ENCODE peak calls at places on chromosomes 7 and 10, in nine cellular contexts. V is colonic mucosa; C is effector memory CD4-positive, alpha-beta T cell; Y is CD8-positive, alpha-beta T cell; J is astrocyte; L is body of pancreas; G is left ventricle myocardium inferior; U is stomach; D is lower lobe of right lung. B is an unnamed sample.
A peak's percentile ranks its signal among the peaks of the same experiment; 100 is the strongest.

GRCh38 chr7:6121141-6121540 is 90.0 kb downstream of the ANKRD61 start:
- DNase-seq in D (no peak), Y (no peak), C (no peak), V (no peak), L (no peak), U (no peak), J (peak; percentile 14), G (no peak), B (no peak)

GRCh38 chr10:86969421-86970041 is 1.2 kb downstream of the ADIRF start:
- DNase-seq in L (no peak), C (no peak), Y (no peak), U (peak; percentile 24), G (peak; percentile 20), J (no peak), D (no peak), V (no peak), B (peak; percentile 64)

GRCh38 chr7:73736885-73737284 is 1.7 kb downstream of the ABHD11 start:
- DNase-seq in Y (no peak), J (no peak), U (no peak), D (no peak), L (no peak), G (no peak), C (no peak), V (no peak), B (no peak)

GRCh38 chr10:116211682-116212081 is 61.3 kb downstream of the GFRA1 start:
- DNase-seq in C (no peak), L (no peak), G (no peak), Y (no peak), D (no peak), U (no peak), J (peak; percentile 90), V (no peak), B (no peak)

GRCh38 chr10:1380075-1380793 is 324.0 kb downstream of the WDR37 start:
- DNase-seq in D (no peak), G (no peak), J (no peak), L (no peak), Y (no peak), C (no peak), V (peak; percentile 14), U (peak; percentile 10), B (no peak)

GRCh38 chr10:60140681-60141632 is 234.6 kb upstream of the CCDC6 start:
- DNase-seq in C (no peak), L (no peak), V (peak; percentile 76), U (no peak), G (peak; percentile 17), Y (no peak), J (peak; percentile 53), D (no peak), B (peak; percentile 60)

GRCh38 chr10:34723746-34724145 is 91.3 kb downstream of the PARD3 start:
- DNase-seq in Y (no peak), U (peak; percentile 58), L (peak; percentile 54), G (no peak), C (no peak), D (no peak), V (peak; percentile 65), J (peak; percentile 42), B (peak; percentile 58)

GRCh38 chr7:93055543-93056107 is 62.2 kb downstream of the SAMD9 start:
- DNase-seq in L (no peak), U (no peak), D (no peak), V (no peak), Y (no peak), J (peak; percentile 18), C (no peak), G (no peak), B (no peak)

GRCh38 chr7:28128608-28129007 is 52.0 kb downstream of the JAZF1 start:
- DNase-seq in D (no peak), C (no peak), U (no peak), Y (no peak), L (no peak), J (peak; percentile 87), G (no peak), V (no peak), B (no peak)

GRCh38 chr7:102122026-102122425 is 164.6 kb upstream of the SH2B2 start:
- DNase-seq in J (peak; percentile 57), D (no peak), L (no peak), V (no peak), G (no peak), C (no peak), Y (no peak), U (no peak), B (no peak)

GRCh38 chr7:26657139-26657753 is 207.1 kb downstream of the SKAP2 start:
- DNase-seq in Y (no peak), L (no peak), V (no peak), C (no peak), U (no peak), G (no peak), J (no peak), D (no peak), B (no peak)

GRCh38 chr10:79185067-79185774 is 116.5 kb downstream of the ZMIZ1 start:
- DNase-seq in U (no peak), D (no peak), C (no peak), J (no peak), Y (no peak), G (no peak), V (no peak), L (no peak), B (peak; percentile 64)

GRCh38 chr10:127866276-127867013 is 26.3 kb downstream of the CLRN3 start:
- DNase-seq in C (no peak), Y (no peak), U (no peak), D (no peak), J (no peak), G (no peak), V (no peak), L (no peak), B (no peak)

GRCh38 chr7:2523941-2524807 is 4.6 kb downstream of the LFNG start:
- DNase-seq in C (no peak), G (peak; percentile 84), J (peak; percentile 65), D (peak; percentile 90), L (peak; percentile 97), Y (no peak), V (peak; percentile 97), U (peak; percentile 97), B (peak; percentile 88)

GRCh38 chr7:72445580-72445979 is 33.4 kb upstream of the CALN1 start:
- DNase-seq in G (no peak), D (no peak), C (no peak), L (no peak), Y (no peak), V (no peak), U (no peak), J (no peak), B (no peak)

GRCh38 chr7:47217570-47218360 is 364.1 kb downstream of the TNS3 start:
- DNase-seq in V (no peak), L (no peak), D (no peak), G (no peak), Y (no peak), C (no peak), U (no peak), J (no peak), B (no peak)

GRCh38 chr7:47218378-47219176 is 363.3 kb downstream of the TNS3 start:
- DNase-seq in C (no peak), J (peak; percentile 36), L (no peak), D (no peak), U (no peak), Y (no peak), G (no peak), V (no peak), B (no peak)

GRCh38 chr7:47225387-47226170 is 356.3 kb downstream of the TNS3 start:
- DNase-seq in C (no peak), L (no peak), U (no peak), J (no peak), G (no peak), V (no peak), D (no peak), Y (no peak), B (no peak)

GRCh38 chr7:47217086-47217485 is 364.8 kb downstream of the TNS3 start:
- DNase-seq in L (no peak), C (no peak), G (no peak), Y (no peak), D (no peak), V (no peak), U (no peak), J (no peak), B (no peak)

GRCh38 chr7:47221826-47222225 is 360.1 kb downstream of the TNS3 start:
- DNase-seq in Y (no peak), C (no peak), V (no peak), J (no peak), U (no peak), D (no peak), L (no peak), G (no peak), B (no peak)
- H3K4me1 ChIP-seq in Y (no peaks in the 10 kb centered on the region), C (no peaks in the 10 kb centered on the region), V (no peaks in the 10 kb centered on the region), J (no peaks in the 10 kb centered on the region), U (no peaks in the 10 kb centered on the region), D (no peaks in the 10 kb centered on the region), L (no peaks in the 10 kb centered on the region), G (peaks cover 1% of the 10 kb centered on the region), B (peaks cover 3% of the 10 kb centered on the region)

DNA sequence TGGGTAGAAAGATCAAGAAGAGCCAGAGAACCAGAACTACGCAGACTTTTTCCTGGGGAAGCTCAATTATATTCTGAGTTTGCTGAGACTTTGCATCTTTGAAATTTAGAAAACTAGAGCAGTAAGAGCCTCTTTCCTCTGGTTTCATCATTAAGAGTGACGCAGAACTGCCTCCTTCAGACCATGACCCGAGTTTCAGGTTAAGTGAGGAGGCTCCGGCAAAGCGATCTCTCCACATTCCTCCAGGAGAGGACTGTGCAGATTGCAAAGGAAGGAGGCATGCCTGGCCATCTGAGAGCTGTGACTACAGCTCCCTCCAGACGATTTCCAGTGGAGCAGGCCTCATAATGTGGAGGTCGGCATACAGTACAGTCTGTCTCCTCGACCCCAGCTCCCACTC is 115.8 kb upstream of the LANCL2 start:
- DNase-seq in Y (no peak), J (no peak), L (no peak), V (no peak), G (no peak), U (no peak), C (no peak), D (no peak), B (no peak)
- H3K27ac ChIP-seq in Y (no peak overlapping the region), J (no peak overlapping the region), L (no peak overlapping the region), V (no peak overlapping the region), G (no peak overlapping the region), U (no peak overlapping the region), C (no peak overlapping the region), D (no peak overlapping the region), B (no peak overlapping the region)

GRCh38 chr10:107391901-107392300 is 227.4 kb upstream of the SORCS1 start:
- DNase-seq in J (no peak), V (no peak), L (no peak), G (no peak), Y (no peak), D (no peak), C (no peak), U (no peak), B (no peak)

GRCh38 chr10:107390563-107390962 is 226.1 kb upstream of the SORCS1 start:
- DNase-seq in D (no peak), U (no peak), J (no peak), G (no peak), V (no peak), Y (no peak), C (no peak), L (no peak), B (no peak)
- H3K4me1 ChIP-seq in D (no peaks in the 10 kb centered on the region), U (no peaks in the 10 kb centered on the region), J (no peaks in the 10 kb centered on the region), G (no peaks in the 10 kb centered on the region), V (no peaks in the 10 kb centered on the region), Y (no peaks in the 10 kb centered on the region), C (no peaks in the 10 kb centered on the region), L (no peaks in the 10 kb centered on the region), B (no peaks in the 10 kb centered on the region)

DNA sequence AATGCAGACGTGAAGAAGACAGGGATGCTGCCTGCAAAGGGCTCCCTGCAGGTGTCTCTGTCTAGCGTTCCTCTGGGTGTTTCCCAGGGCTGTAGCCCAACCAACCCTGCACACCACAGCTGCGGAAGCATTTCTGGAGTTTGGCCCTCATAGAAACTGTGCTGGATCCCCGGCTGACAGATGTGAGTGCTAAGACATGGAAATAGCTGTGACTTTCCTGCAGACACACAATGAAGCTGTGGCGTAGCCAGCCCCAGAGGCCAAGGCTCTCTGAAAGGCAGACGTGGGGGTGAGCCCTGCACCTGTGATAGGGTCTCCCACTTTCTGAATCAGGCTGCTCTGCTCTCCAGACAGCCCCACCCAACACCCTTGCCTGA is 44.8 kb downstream of the ADCYAP1R1 start:
- DNase-seq in Y (no peak), U (peak; percentile 15), G (no peak), L (no peak), J (no peak), V (no peak), D (no peak), C (no peak), B (no peak)
- H3K27ac ChIP-seq in Y (no peak overlapping the region), U (no peak overlapping the region), G (no peak overlapping the region), L (no peak overlapping the region), J (no peak overlapping the region), V (no peak overlapping the region), D (no peak overlapping the region), C (no peak overlapping the region), B (no peak overlapping the region)